ENCODE peak calls at places on chromosome 21, in five cellular contexts. P, C, Z, X and Q are unnamed samples.

GRCh38 chr21:26169061-26169610 is 1.4 kb downstream of the APP start:
- DNase-seq in P (peak; percentile 55), C (no peak), Z (peak; percentile 26), X (peak; percentile 88), Q (peak; percentile 79)

GRCh38 chr21:31279986-31280385 is 64.1 kb downstream of the TIAM1 start:
- DNase-seq in P (no peak), C (no peak), Z (no peak), X (no peak), Q (no peak)

GRCh38 chr21:44285547-44285992 is at the start of gene AIRE:
- DNase-seq in P (peak; percentile 58), C (no peak), Z (no peak), X (no peak), Q (no peak)

GRCh38 chr21:34599534-34600101 is 15.3 kb downstream of the RCAN1 start:
- DNase-seq in P (no peak), C (no peak), Z (no peak), X (no peak), Q (no peak)

GRCh38 chr21:17540530-17540929 is 27.7 kb downstream of the CXADR start:
- DNase-seq in P (no peak), C (no peak), Z (no peak), X (peak; percentile 71), Q (no peak)

GRCh38 chr21:24076179-24076578 is 1531.1 kb downstream of the MRPL39 start:
- DNase-seq in P (no peak), C (no peak), Z (no peak), X (peak; percentile 14), Q (peak; percentile 63)

GRCh38 chr21:27346041-27346448 is 379.2 kb upstream of the ADAMTS5 start:
- DNase-seq in P (no peak), C (no peak), Z (no peak), X (peak; percentile 59), Q (peak; percentile 35)

GRCh38 chr21:34215911-34216310 is 142.5 kb downstream of the MRPS6 start:
- DNase-seq in P (no peak), C (no peak), Z (no peak), X (no peak), Q (no peak)

GRCh38 chr21:35212393-35213127 is 163.5 kb upstream of the RUNX1 start:
- DNase-seq in P (no peak), C (no peak), Z (no peak), X (no peak), Q (peak; percentile 42)

GRCh38 chr21:36260030-36260787 is 59.8 kb upstream of the MORC3 start:
- DNase-seq in P (no peak), C (peak; percentile 31), Z (no peak), X (peak; percentile 85), Q (peak; percentile 81)

GRCh38 chr21:36263797-36264196 is 56.2 kb upstream of the MORC3 start:
- DNase-seq in P (no peak), C (no peak), Z (no peak), X (no peak), Q (no peak)

GRCh38 chr21:36261459-36261858 is 58.5 kb upstream of the MORC3 start:
- DNase-seq in P (no peak), C (no peak), Z (no peak), X (no peak), Q (no peak)

GRCh38 chr21:36257657-36258056 is 62.3 kb upstream of the MORC3 start:
- DNase-seq in P (no peak), C (no peak), Z (no peak), X (no peak), Q (no peak)

DNA sequence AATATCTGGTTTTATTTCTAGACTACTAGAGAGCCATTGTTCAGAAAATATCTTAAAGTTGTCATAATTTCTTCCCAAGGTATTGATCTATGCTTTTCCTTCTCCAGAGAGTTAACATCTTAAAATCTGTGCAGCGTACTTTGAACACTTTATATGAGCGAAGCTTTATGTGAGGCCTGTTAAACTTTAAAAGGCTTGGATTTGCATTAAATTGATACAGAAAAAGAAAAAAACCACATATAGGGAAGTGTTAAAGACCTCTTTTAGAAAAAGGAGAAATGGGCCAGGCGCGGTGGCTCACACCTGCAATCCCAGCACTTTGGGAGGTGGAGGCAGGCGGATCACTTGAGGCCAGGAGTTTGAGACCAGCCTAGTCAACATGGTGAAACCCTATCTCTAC is 59.2 kb upstream of the MORC3 start:
- DNase-seq in P (no peak), C (no peak), Z (no peak), X (no peak), Q (no peak)
- TF ChIP-seq CTCF in P (no peak), C (no peak), Z (peak; percentile 4), X (no peak), Q (no peak)

GRCh38 chr21:46325073-46325912 is 1.3 kb downstream of the PCNT start:
- DNase-seq in P (peak; percentile 68), C (no peak), Z (peak; percentile 42), X (peak; percentile 55), Q (peak; percentile 56)

GRCh38 chr21:46324390-46325072 is 575 bp downstream of the PCNT start:
- DNase-seq in P (peak; percentile 94), C (peak; percentile 13), Z (peak; percentile 87), X (peak; percentile 85), Q (peak; percentile 81)

GRCh38 chr21:46323227-46323709 is 402 bp downstream of the C21orf58 start:
- DNase-seq in P (no peak), C (no peak), Z (no peak), X (peak; percentile 23), Q (no peak)

GRCh38 chr21:46322351-46323226 is 1.1 kb downstream of the C21orf58 start:
- DNase-seq in P (no peak), C (no peak), Z (no peak), X (peak; percentile 51), Q (peak; percentile 37)

GRCh38 chr21:46323710-46324389 is at the start of the genes C21orf58 and PCNT:
- DNase-seq in P (peak; percentile 99), C (peak; percentile 89), Z (peak; percentile 98), X (peak; percentile 99), Q (peak; percentile 98)
- TF ChIP-seq CTCF in P (no peak), C (no peak), Z (no peak), X (no peak), Q (no peak)

GRCh38 chr21:41228492-41228891 is 60.5 kb downstream of the BACE2 start:
- DNase-seq in P (no peak), C (no peak), Z (no peak), X (no peak), Q (no peak)
- TF ChIP-seq CTCF in P (no peak), C (no peak), Z (no peak), X (no peak), Q (no peak)

GRCh38 chr21:39927304-39927886 is 60.2 kb downstream of the PCP4 start:
- DNase-seq in P (no peak), C (no peak), Z (no peak), X (no peak), Q (no peak)

GRCh38 chr21:39923441-39923840 is 56.2 kb downstream of the PCP4 start:
- DNase-seq in P (no peak), C (no peak), Z (no peak), X (no peak), Q (no peak)

GRCh38 chr21:39924577-39925308 is 57.5 kb downstream of the PCP4 start:
- DNase-seq in P (no peak), C (no peak), Z (no peak), X (no peak), Q (no peak)
- TF ChIP-seq CTCF in P (no peak), C (no peak), Z (no peak), X (no peak), Q (no peak)

DNA sequence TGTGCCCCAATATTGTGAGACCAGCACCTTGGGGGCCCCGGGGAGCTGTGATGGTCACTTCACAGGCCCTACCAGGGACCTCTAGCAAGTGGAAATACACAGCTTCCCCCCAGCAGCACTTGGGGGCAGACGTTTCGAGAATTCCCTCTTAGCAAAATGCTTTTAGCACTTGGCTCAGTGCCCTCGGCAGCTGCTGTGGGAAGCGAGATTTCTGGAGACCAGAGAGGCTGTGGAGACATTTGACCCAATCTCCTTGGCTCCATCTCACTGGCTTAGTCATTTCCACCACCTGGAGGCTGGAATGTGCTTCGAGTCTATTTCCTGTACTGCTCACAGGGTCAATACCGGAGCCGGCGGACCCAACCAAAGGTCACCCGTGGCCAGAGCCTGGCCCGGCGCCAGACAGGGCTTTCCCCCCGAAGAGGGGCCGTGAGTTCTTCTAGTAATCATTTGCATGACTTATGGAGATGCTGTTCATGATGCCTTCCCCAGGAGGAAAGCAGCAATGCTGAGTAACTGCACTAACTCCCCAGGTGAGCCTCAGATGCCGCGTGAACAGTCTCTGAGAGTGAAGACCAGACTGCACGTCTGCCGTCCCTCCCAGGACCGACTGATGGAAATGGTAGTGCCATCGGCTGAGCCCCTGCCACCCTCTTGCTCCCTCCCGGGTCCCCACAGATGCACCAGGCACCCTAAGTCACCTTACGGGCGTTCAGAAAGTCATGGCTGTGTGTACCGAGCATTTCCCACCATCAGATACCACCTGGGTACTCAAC is 4.4 kb upstream of the C2CD2 start:
- DNase-seq in P (peak; percentile 82), C (peak; percentile 48), Z (peak; percentile 75), X (peak; percentile 96), Q (peak; percentile 93)
- TF ChIP-seq CTCF in P (peak; percentile 35), C (peak; percentile 37), Z (peak; percentile 56), X (peak; percentile 60), Q (peak; percentile 38)

DNA sequence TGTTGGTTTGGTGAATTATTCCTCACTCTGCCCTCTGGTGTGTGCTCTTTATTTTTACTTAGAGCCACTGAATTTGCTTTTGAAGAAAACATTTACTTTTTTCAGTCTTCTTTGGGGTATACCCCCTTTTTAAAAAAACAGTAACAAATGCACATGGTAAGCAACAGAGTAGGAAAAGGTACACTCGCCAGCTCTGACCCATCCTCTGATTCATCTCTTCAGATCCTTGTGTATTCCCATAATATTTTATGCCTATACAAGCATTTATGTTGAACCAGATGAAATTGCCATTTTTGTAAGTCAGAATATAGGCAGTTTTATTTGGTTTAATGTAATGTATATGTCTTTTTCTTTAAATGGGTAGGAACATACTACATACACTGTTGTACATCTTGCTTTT is 28.3 kb downstream of the TTC3 start:
- DNase-seq in P (no peak), C (no peak), Z (no peak), X (peak; percentile 39), Q (peak; percentile 14)
- TF ChIP-seq CTCF in P (no peak), C (no peak), Z (no peak), X (peak; percentile 10), Q (no peak)